ENCODE peak calls at places on chromosomes 3 and 15, in four cellular contexts. One of them, this sample, is unnamed.

GRCh38 chr3:177554900-177555759 is 357.8 kb upstream of the TBL1XR1 start:
- DNase-seq in IMR-90: peak
- DNase-seq in mesendoderm: peak
- DNase-seq in H1: no peak
- DNase-seq in this sample: no peak

GRCh38 chr15:65338366-65338765 is 33.9 kb downstream of the RNU5B-1 start:
- DNase-seq in IMR-90: no peak
- DNase-seq in mesendoderm: no peak
- DNase-seq in H1: no peak
- DNase-seq in this sample: no peak

GRCh38 chr3:52231502-52232278 is 6.2 kb upstream of the TLR9 start:
- DNase-seq in IMR-90: peak
- DNase-seq in mesendoderm: peak
- DNase-seq in H1: peak
- DNase-seq in this sample: peak

GRCh38 chr15:58551764-58552504 is 120.1 kb downstream of the LIPC start:
- DNase-seq in IMR-90: peak
- DNase-seq in mesendoderm: peak
- DNase-seq in H1: no peak
- DNase-seq in this sample: no peak

GRCh38 chr15:83108266-83109219 is 1.1 kb downstream of the TM6SF1 start:
- DNase-seq in IMR-90: peak
- DNase-seq in mesendoderm: peak
- DNase-seq in H1: no peak
- DNase-seq in this sample: no peak

GRCh38 chr15:48754011-48754410 is 56.9 kb downstream of the CEP152 start:
- DNase-seq in IMR-90: no peak
- DNase-seq in mesendoderm: peak
- DNase-seq in H1: no peak
- DNase-seq in this sample: no peak

GRCh38 chr15:57095896-57096295 is 177.5 kb downstream of the TCF12 start:
- DNase-seq in IMR-90: no peak
- DNase-seq in mesendoderm: no peak
- DNase-seq in H1: no peak
- DNase-seq in this sample: no peak

GRCh38 chr15:51727141-51727897 is 10.1 kb downstream of the LYSMD2 start:
- DNase-seq in IMR-90: peak
- DNase-seq in mesendoderm: peak
- DNase-seq in H1: no peak
- DNase-seq in this sample: no peak

GRCh38 chr15:63371297-63371918 is 10.2 kb downstream of the CA12 start:
- DNase-seq in IMR-90: peak
- DNase-seq in mesendoderm: no peak
- DNase-seq in H1: no peak
- DNase-seq in this sample: no peak

GRCh38 chr15:49082960-49083359 is 36.7 kb upstream of the SECISBP2L start:
- DNase-seq in IMR-90: peak
- DNase-seq in mesendoderm: no peak
- DNase-seq in H1: no peak
- DNase-seq in this sample: no peak

GRCh38 chr3:187518616-187519015 is 150.4 kb downstream of the RTP4 start:
- DNase-seq in IMR-90: no peak
- DNase-seq in mesendoderm: peak
- DNase-seq in H1: no peak
- DNase-seq in this sample: no peak

GRCh38 chr3:184337315-184337714 is at the start of gene FAM131A:
- DNase-seq in IMR-90: peak
- DNase-seq in mesendoderm: no peak
- DNase-seq in H1: no peak
- DNase-seq in this sample: no peak

GRCh38 chr3:14510838-14511622 is 29.1 kb downstream of the GRIP2 start:
- DNase-seq in IMR-90: no peak
- DNase-seq in mesendoderm: no peak
- DNase-seq in H1: no peak
- DNase-seq in this sample: peak
- H3K56ac ChIP-seq in IMR-90: no peak
- H3K56ac ChIP-seq in mesendoderm: no peak
- H3K56ac ChIP-seq in H1: no peak
- H3K56ac ChIP-seq in this sample: no peak

DNA sequence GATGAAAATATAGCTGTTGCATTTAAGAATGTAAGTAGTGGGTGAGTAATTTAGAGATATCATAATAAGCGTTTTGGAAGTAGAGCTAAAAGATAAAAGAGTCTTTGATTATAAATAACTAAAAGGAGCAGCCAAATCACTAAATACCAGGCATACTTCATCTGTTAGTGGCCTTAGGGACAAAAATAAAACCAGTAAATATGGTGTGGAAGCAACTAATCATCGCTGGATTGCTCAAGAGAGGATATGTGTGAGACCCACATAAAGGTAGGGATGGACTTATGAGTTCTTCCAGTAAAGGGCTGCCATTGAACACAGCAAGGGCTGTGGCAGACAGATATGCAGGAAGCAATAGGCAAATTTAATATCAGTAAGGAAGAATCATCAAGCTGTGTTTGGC is 356.2 kb downstream of the CNTN4 start:
- DNase-seq in IMR-90: no peak
- DNase-seq in mesendoderm: no peak
- DNase-seq in H1: no peak
- DNase-seq in this sample: no peak
- H3K56ac ChIP-seq in IMR-90: no peak
- H3K56ac ChIP-seq in mesendoderm: no peak
- H3K56ac ChIP-seq in H1: no peak
- H3K56ac ChIP-seq in this sample: no peak

GRCh38 chr15:29921130-29921601 is 98.9 kb upstream of the TJP1 start:
- DNase-seq in IMR-90: no peak
- DNase-seq in mesendoderm: peak
- DNase-seq in H1: no peak
- DNase-seq in this sample: peak

GRCh38 chr15:29924750-29925149 is 102.5 kb upstream of the TJP1 start:
- DNase-seq in IMR-90: peak
- DNase-seq in mesendoderm: peak
- DNase-seq in H1: no peak
- DNase-seq in this sample: peak

GRCh38 chr15:29922191-29922590 is 99.9 kb upstream of the TJP1 start:
- DNase-seq in IMR-90: no peak
- DNase-seq in mesendoderm: no peak
- DNase-seq in H1: no peak
- DNase-seq in this sample: no peak

GRCh38 chr15:29925227-29926082 is 103.2 kb upstream of the TJP1 start:
- DNase-seq in IMR-90: peak
- DNase-seq in mesendoderm: peak
- DNase-seq in H1: peak
- DNase-seq in this sample: peak

GRCh38 chr15:29926083-29926388 is 103.8 kb upstream of the TJP1 start:
- DNase-seq in IMR-90: no peak
- DNase-seq in mesendoderm: no peak
- DNase-seq in H1: no peak
- DNase-seq in this sample: no peak
- H3K56ac ChIP-seq in IMR-90: no peak
- H3K56ac ChIP-seq in mesendoderm: no peak
- H3K56ac ChIP-seq in H1: no peak
- H3K56ac ChIP-seq in this sample: no peak

DNA sequence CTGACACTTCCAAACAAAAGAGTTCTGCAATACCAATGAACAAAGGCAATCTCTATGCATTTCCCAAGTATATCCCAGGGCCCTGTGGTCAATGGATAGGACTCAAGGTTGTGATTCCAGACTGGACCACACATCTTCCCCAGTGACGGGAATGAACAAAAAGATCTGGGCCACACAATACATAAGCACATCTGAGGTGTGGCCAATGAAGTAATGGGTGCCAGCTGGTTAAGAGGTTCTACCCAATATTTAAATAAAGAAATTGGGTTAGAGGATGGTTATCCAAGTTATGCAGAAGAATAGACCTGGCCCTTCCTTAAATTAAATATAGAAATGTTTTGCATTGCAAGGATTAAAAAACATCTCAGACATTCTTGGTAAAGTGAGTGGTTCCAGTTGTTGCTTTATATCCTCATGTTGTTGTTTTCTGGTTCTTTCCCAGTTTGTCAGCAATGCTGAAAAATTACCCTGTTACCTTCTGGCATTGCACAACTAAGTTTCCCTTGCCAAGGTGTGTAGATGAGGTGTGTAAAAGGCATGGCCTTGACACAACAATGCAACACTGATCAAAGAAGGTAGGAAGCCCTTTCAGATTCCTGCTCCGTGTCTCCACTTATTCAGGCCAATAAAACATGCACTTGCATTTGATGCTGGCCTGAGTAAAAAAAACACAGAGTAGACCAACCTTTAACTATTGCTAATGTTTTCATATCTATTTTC is 86.5 kb downstream of the PRICKLE2 start:
- DNase-seq in IMR-90: no peak
- DNase-seq in mesendoderm: no peak
- DNase-seq in H1: no peak
- DNase-seq in this sample: no peak
- H3K56ac ChIP-seq in IMR-90: no peak
- H3K56ac ChIP-seq in mesendoderm: no peak
- H3K56ac ChIP-seq in H1: no peak
- H3K56ac ChIP-seq in this sample: no peak

GRCh38 chr3:21889166-21889565 is 138.2 kb upstream of the ZNF385D start:
- DNase-seq in IMR-90: no peak
- DNase-seq in mesendoderm: peak
- DNase-seq in H1: no peak
- DNase-seq in this sample: no peak

GRCh38 chr3:21893250-21893649 is 142.2 kb upstream of the ZNF385D start:
- DNase-seq in IMR-90: peak
- DNase-seq in mesendoderm: no peak
- DNase-seq in H1: no peak
- DNase-seq in this sample: no peak

GRCh38 chr3:21894459-21895083 is 143.6 kb upstream of the ZNF385D start:
- DNase-seq in IMR-90: peak
- DNase-seq in mesendoderm: peak
- DNase-seq in H1: no peak
- DNase-seq in this sample: no peak

GRCh38 chr3:21892104-21892503 is 141.1 kb upstream of the ZNF385D start:
- DNase-seq in IMR-90: no peak
- DNase-seq in mesendoderm: no peak
- DNase-seq in H1: no peak
- DNase-seq in this sample: no peak

DNA sequence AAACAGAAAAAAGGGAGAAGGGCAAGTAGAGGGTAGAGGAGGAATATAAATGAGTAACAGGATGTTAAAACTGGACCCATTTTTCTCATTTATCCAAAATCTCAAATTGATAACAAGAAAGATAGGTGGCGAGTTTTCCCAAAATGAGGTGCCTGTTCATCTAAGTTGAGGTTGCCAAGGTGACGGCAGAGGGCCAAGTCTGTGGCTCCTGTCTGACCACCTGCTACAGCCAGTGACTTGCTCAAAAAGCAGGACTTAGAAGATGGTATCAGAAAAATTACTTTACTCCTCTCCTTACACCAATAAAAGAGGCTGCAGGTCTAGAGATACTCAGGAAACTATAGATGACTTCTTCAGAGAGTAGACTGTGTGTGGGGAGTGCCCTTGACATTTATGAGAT is 137.6 kb upstream of the ZNF385D start:
- DNase-seq in IMR-90: no peak
- DNase-seq in mesendoderm: no peak
- DNase-seq in H1: no peak
- DNase-seq in this sample: no peak
- H3K56ac ChIP-seq in IMR-90: no peak
- H3K56ac ChIP-seq in mesendoderm: no peak
- H3K56ac ChIP-seq in H1: no peak
- H3K56ac ChIP-seq in this sample: no peak

This sample was measured in H9.